ENCODE peak calls at places on chromosomes 2 and 18, in four cellular contexts. U, W, I and F are unnamed samples.

GRCh38 chr2:127410871-127411396 is 7.3 kb upstream of the PROC start:
- DNase-seq in U (no peak), W (peak; percentile 92), I (no peak), F (peak; percentile 50)

GRCh38 chr2:51918113-51918512 is 886.2 kb upstream of the NRXN1 start:
- DNase-seq in U (no peak), W (no peak), I (no peak), F (no peak)

GRCh38 chr2:121085801-121086200 is 199.2 kb downstream of the TFCP2L1 start:
- DNase-seq in U (no peak), W (no peak), I (no peak), F (no peak)

GRCh38 chr18:23725827-23726661 is 36.8 kb downstream of the LAMA3 start:
- DNase-seq in U (no peak), W (no peak), I (no peak), F (no peak)

GRCh38 chr2:166060191-166060590 is 67.6 kb downstream of the SCN1A start:
- DNase-seq in U (no peak), W (no peak), I (no peak), F (no peak)

GRCh38 chr2:172021955-172022354 is 22.2 kb downstream of the METAP1D start:
- DNase-seq in U (no peak), W (no peak), I (no peak), F (peak; percentile 19)

GRCh38 chr2:239164281-239164871 is 236.4 kb downstream of the HDAC4 start:
- DNase-seq in U (no peak), W (no peak), I (no peak), F (no peak)

GRCh38 chr2:7567646-7568045 is 650.4 kb downstream of the RNF144A start:
- DNase-seq in U (no peak), W (no peak), I (no peak), F (no peak)

GRCh38 chr2:195202163-195202845 is 454.7 kb upstream of the SLC39A10 start:
- DNase-seq in U (no peak), W (no peak), I (no peak), F (no peak)

GRCh38 chr2:146465460-146465859 is 1379.4 kb upstream of the ACVR2A start:
- DNase-seq in U (no peak), W (no peak), I (no peak), F (no peak)

GRCh38 chr2:588041-588645 is 89.1 kb downstream of the TMEM18 start:
- DNase-seq in U (no peak), W (no peak), I (peak; percentile 33), F (no peak)

GRCh38 chr18:74139414-74139813 is 8.2 kb downstream of the FBXO15 start:
- DNase-seq in U (no peak), W (no peak), I (no peak), F (no peak)

GRCh38 chr2:232464534-232464865 is 8.5 kb downstream of the ALPI start:
- DNase-seq in U (no peak), W (no peak), I (no peak), F (no peak)

GRCh38 chr18:56166914-56167313 is 471.5 kb downstream of the TXNL1 start:
- DNase-seq in U (no peak), W (no peak), I (no peak), F (no peak)

GRCh38 chr2:174014699-174015070 is 49.5 kb upstream of the SP3 start:
- DNase-seq in U (no peak), W (no peak), I (no peak), F (no peak)

GRCh38 chr2:188677182-188677581 is 297.0 kb upstream of the COL3A1 start:
- DNase-seq in U (no peak), W (no peak), I (no peak), F (no peak)

GRCh38 chr2:29233428-29233827 is 118.2 kb downstream of the CLIP4 start:
- DNase-seq in U (no peak), W (no peak), I (no peak), F (no peak)

GRCh38 chr2:119545076-119545475 is 827 bp downstream of the CFAP221 start:
- DNase-seq in U (no peak), W (no peak), I (no peak), F (no peak)

GRCh38 chr2:119431155-119431975 is at the start of gene TMEM37:
- DNase-seq in U (peak; percentile 97), W (peak; percentile 79), I (peak; percentile 79), F (peak; percentile 58)

GRCh38 chr2:151162185-151162584 is 99.5 kb downstream of the RBM43 start:
- DNase-seq in U (no peak), W (no peak), I (no peak), F (no peak)

GRCh38 chr2:102839668-102840388 is 78.0 kb downstream of the TMEM182 start:
- DNase-seq in U (peak; percentile 44), W (peak; percentile 35), I (peak; percentile 75), F (peak; percentile 15)

GRCh38 chr2:5250482-5250881 is 441.7 kb upstream of the SOX11 start:
- DNase-seq in U (no peak), W (no peak), I (no peak), F (no peak)

GRCh38 chr18:67652296-67652695 is 135.8 kb upstream of the DSEL start:
- DNase-seq in U (no peak), W (no peak), I (no peak), F (no peak)

GRCh38 chr2:235131334-235132305 is 179.8 kb downstream of the SH3BP4 start:
- DNase-seq in U (no peak), W (no peak), I (no peak), F (no peak)

GRCh38 chr2:240466579-240467148 is 31.2 kb downstream of the GPC1 start:
- DNase-seq in U (no peak), W (no peak), I (peak; percentile 43), F (no peak)

GRCh38 chr2:172859821-172860707 is 124.4 kb downstream of the RAPGEF4 start:
- DNase-seq in U (no peak), W (no peak), I (no peak), F (no peak)

GRCh38 chr2:75098856-75099255 is 100.5 kb downstream of the TACR1 start:
- DNase-seq in U (no peak), W (peak; percentile 39), I (no peak), F (peak; percentile 13)

GRCh38 chr18:63979409-63979908 is 9.6 kb downstream of the SERPINB8 start:
- DNase-seq in U (peak; percentile 13), W (peak; percentile 66), I (peak; percentile 61), F (peak; percentile 36)

GRCh38 chr2:224956706-224957105 is 85.6 kb downstream of the DOCK10 start:
- DNase-seq in U (no peak), W (no peak), I (no peak), F (no peak)

GRCh38 chr2:235206399-235206798 is 254.6 kb downstream of the SH3BP4 start:
- DNase-seq in U (no peak), W (no peak), I (peak; percentile 31), F (no peak)

GRCh38 chr2:33069894-33070651 is 123.3 kb downstream of the LTBP1 start:
- DNase-seq in U (peak; percentile 39), W (peak; percentile 48), I (no peak), F (peak; percentile 97)

DNA sequence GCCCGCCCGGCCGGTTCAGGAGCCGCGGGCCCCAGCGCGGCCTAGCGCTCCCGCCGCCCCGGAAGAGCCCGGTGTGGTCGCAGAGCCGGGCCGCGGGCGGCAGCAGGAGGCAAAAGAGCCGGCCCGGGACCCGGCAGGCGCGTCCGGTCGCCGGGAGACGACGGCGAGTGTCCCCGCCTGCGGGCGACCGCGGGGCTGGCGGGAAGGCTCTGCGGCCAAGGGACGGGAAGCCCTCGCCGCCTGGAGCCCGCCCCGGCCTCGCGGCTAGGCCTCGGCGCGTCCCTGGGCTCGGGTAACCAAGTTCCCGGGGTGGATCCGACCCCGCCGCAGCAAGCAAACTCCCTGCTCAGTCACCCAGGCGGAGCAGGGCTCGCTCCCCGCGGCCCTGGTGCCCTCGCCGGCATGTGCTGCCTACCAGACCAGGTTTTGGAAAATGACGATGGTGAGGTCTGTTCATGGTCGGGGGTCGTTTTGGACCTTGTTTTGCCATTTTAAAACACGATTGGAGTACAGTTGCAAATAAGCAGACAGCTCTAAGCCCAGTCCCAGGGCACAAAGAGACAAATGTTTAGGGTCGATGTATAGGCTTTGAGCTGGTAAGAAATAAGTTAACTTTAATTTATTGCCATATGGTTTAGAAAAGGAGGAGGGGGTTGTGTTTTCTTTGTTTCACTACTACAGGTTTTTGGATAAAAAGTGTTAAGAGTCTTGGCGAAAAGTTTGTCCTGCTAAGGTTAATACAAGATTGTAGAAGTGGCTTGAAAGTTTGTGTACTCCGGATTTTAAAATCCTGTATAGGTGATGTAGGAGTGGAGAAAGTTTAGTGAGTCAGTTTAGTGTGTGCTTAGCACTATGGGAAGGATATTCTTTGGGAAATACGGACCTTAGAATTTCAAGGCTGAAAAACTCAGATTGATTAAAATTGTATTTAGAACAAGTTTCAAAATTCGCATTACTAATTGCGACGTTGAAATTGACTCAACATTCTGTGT is 1.1 kb downstream of the KCMF1 start:
- DNase-seq in U (no peak), W (no peak), I (peak; percentile 69), F (peak; percentile 46)
- TF ChIP-seq PHF8 in U (peak; percentile 65), W (peak; percentile 95), I (peak; percentile 29), F (peak; percentile 54)

DNA sequence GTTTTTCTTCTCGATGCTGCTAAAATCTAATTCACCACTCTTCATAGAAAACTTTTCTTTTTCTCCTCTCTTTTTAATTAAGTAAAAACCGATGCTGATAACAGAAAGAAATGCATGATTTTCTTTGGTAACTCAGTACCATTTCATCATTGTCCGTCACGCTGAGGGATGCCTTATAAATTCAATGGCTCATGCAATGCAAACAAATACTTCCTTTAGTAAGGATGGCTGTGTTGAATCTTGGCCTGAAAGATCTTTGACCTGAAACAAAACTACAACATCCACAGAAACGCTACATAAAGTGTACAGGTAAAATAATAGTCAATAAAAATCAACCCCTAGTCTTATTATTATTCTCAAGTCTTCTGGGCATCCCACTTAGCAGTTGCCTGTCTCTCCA is 261.4 kb downstream of the SLC8A1 start:
- DNase-seq in U (no peak), W (no peak), I (no peak), F (no peak)
- TF ChIP-seq PHF8 in U (no peak), W (no peak), I (no peak), F (no peak)

GRCh38 chr18:46607926-46608325 is 49.1 kb downstream of the LOXHD1 start:
- DNase-seq in U (no peak), W (no peak), I (no peak), F (no peak)

GRCh38 chr18:46609048-46609447 is 48.0 kb downstream of the LOXHD1 start:
- DNase-seq in U (no peak), W (no peak), I (no peak), F (no peak)
- TF ChIP-seq PHF8 in U (no peak), W (no peak), I (no peak), F (no peak)

GRCh38 chr2:168801961-168802824 is at the start of gene NOSTRIN:
- DNase-seq in U (peak; percentile 51), W (peak; percentile 14), I (no peak), F (peak; percentile 92)
- TF ChIP-seq PHF8 in U (no peak), W (no peak), I (no peak), F (no peak)

GRCh38 chr2:64313311-64313710 is 140.7 kb upstream of the LGALSL start:
- DNase-seq in U (no peak), W (no peak), I (no peak), F (no peak)

GRCh38 chr2:64312622-64312948 is 141.4 kb upstream of the LGALSL start:
- DNase-seq in U (no peak), W (no peak), I (peak; percentile 43), F (no peak)

GRCh38 chr2:64311191-64311910 is 142.6 kb upstream of the LGALSL start:
- DNase-seq in U (no peak), W (peak; percentile 14), I (peak; percentile 54), F (no peak)

GRCh38 chr2:64315561-64315960 is 138.4 kb upstream of the LGALSL start:
- DNase-seq in U (no peak), W (no peak), I (no peak), F (no peak)

GRCh38 chr2:64311948-64312621 is 141.9 kb upstream of the LGALSL start:
- DNase-seq in U (no peak), W (peak; percentile 85), I (peak; percentile 49), F (peak; percentile 53)
- TF ChIP-seq PHF8 in U (no peak), W (no peak), I (no peak), F (no peak)